ENCODE peak calls at places on chromosomes 1 and 21, in five cellular contexts. O, D, V, U and N are unnamed samples.

GRCh38 chr1:8244304-8244703 is 73.6 kb upstream of the SLC45A1 start:
- DNase-seq in D (no peak), V (no peak), U (no peak), O (no peak), N (no peak)

GRCh38 chr1:85320371-85321131 is 44.1 kb upstream of the BCL10 start:
- DNase-seq in O (no peak), V (no peak), D (no peak), U (no peak), N (no peak)

GRCh38 chr21:31493350-31493880 is 149.4 kb upstream of the TIAM1 start:
- DNase-seq in U (no peak), V (no peak), O (no peak), D (no peak), N (no peak)

GRCh38 chr1:3463891-3464648 is 9.6 kb downstream of the ARHGEF16 start:
- DNase-seq in V (no peak), O (no peak), U (no peak), D (no peak), N (no peak)

GRCh38 chr1:211639500-211640361 is 35.7 kb downstream of the NEK2 start:
- DNase-seq in D (no peak), O (no peak), U (no peak), V (no peak), N (no peak)

GRCh38 chr1:37149296-37149695 is 115.0 kb upstream of the GRIK3 start:
- DNase-seq in D (no peak), U (no peak), V (no peak), O (no peak), N (no peak)

GRCh38 chr1:7190261-7190660 is 405.0 kb downstream of the CAMTA1 start:
- DNase-seq in V (no peak), O (no peak), D (no peak), U (no peak), N (no peak)

GRCh38 chr1:165697881-165698842 is at the start of gene ALDH9A1:
- DNase-seq in O (peak), V (peak), U (peak), D (peak), N (peak)

GRCh38 chr1:200409761-200410565 is at the start of gene ZNF281:
- DNase-seq in V (peak), O (peak), D (peak), U (peak), N (peak)

GRCh38 chr1:158177705-158178450 is 2.8 kb upstream of the CD1D start:
- DNase-seq in D (no peak), O (peak), U (peak), V (peak), N (peak)

GRCh38 chr1:189149547-189150375 is 1327.9 kb downstream of the BRINP3 start:
- DNase-seq in V (peak), U (peak), D (no peak), O (no peak), N (no peak)

GRCh38 chr1:226814751-226815496 is 55.5 kb upstream of the PSEN2 start:
- DNase-seq in D (no peak), V (no peak), U (no peak), O (no peak), N (no peak)

GRCh38 chr1:183238071-183238470 is 52.0 kb downstream of the LAMC2 start:
- DNase-seq in D (no peak), V (no peak), U (no peak), O (no peak), N (no peak)

GRCh38 chr21:31967334-31967733 is 94.5 kb downstream of the HUNK start:
- DNase-seq in D (no peak), V (no peak), U (no peak), O (no peak), N (no peak)

GRCh38 chr1:83095570-83095969 is 903.4 kb downstream of the TTLL7 start:
- DNase-seq in U (no peak), D (no peak), O (no peak), V (no peak), N (no peak)

GRCh38 chr1:59500970-59501742 is 204.3 kb downstream of the FGGY start:
- DNase-seq in V (no peak), O (no peak), U (no peak), D (no peak), N (no peak)

GRCh38 chr1:228374711-228375577 is 31.7 kb downstream of the TRIM11 start:
- DNase-seq in U (no peak), D (no peak), V (no peak), O (no peak), N (no peak)

GRCh38 chr1:158054721-158055120 is 61.3 kb downstream of the KIRREL1 start:
- DNase-seq in D (no peak), O (no peak), V (no peak), U (no peak), N (no peak)

DNA sequence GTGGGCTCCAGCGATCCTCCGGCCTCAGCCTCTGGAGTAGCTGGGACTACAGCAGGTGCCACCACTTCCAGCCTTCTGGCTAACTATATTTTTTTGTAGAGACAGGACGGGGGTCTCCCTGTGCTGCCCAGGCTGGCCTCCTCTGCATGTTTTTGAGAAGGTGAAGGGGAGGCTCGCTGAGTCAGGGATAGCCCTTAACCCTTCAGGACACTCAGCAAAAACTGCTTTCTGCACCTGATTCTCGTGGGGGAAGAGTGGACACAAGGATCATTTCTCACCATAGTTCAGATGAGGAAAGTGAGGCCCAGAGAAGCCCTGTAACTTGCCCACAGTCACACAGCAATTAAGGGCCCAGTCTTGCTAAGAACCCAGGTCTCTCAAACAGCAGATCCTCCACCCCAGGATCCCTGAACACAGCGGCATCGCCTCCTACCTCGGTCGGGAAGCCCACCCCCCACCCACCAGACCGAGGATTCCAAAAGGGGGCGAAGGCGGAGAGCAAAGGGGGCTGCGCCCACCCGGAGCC is 1.3 kb downstream of the FGR start:
- DNase-seq in V (no peak), D (no peak), O (no peak), U (no peak), N (no peak)
- H3K27ac ChIP-seq in V (no peak), D (peak), O (no peak), U (no peak), N (no peak)

DNA sequence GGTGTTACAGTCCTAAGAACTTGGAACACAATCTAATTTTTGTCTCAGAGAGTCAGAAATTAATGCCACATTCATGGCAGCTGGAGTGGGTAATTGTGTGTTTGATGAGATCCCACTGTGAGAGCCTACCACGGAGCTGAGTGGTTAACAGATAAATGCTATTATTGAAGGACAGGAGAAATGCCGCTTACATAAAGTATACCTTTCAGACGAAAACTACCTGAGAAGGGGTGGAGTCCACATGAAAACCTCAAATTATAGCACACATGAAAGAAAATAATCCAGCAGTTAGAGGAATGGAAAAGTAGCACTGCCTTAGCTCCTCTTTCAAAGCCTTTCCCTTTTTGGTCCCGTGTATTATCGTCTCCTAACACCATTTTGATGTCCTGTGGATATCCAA is 133.0 kb downstream of the BACH1 start:
- DNase-seq in V (no peak), U (no peak), D (no peak), O (no peak), N (no peak)
- H3K9ac ChIP-seq in V (no peak), U (no peak), D (no peak), O (no peak), N (no peak)

GRCh38 chr1:155247667-155248563 is 7.4 kb downstream of the ENTREP3 start:
- DNase-seq in O (no peak), V (no peak), D (no peak), U (no peak), N (no peak)

GRCh38 chr1:155242805-155243358 is 12.4 kb downstream of the ENTREP3 start:
- DNase-seq in O (no peak), U (no peak), V (no peak), D (no peak), N (no peak)

GRCh38 chr1:155244368-155245162 is 10.7 kb downstream of the ENTREP3 start:
- DNase-seq in V (peak), D (peak), O (peak), U (peak), N (peak)

GRCh38 chr1:155241851-155242264 is 13.4 kb downstream of the ENTREP3 start:
- DNase-seq in O (no peak), D (no peak), V (no peak), U (no peak), N (no peak)

GRCh38 chr1:155245163-155245524 is 10.1 kb downstream of the ENTREP3 start:
- DNase-seq in D (no peak), O (no peak), V (no peak), U (no peak), N (no peak)
- H3K27ac ChIP-seq in D (peak), O (peak), V (peak), U (peak), N (peak)

GRCh38 chr1:24321712-24322635 is 2.8 kb downstream of the GRHL3 start:
- DNase-seq in D (no peak), O (no peak), U (peak), V (peak), N (peak)
- H3K9ac ChIP-seq in D (peak), O (no peak), U (no peak), V (no peak), N (peak)

DNA sequence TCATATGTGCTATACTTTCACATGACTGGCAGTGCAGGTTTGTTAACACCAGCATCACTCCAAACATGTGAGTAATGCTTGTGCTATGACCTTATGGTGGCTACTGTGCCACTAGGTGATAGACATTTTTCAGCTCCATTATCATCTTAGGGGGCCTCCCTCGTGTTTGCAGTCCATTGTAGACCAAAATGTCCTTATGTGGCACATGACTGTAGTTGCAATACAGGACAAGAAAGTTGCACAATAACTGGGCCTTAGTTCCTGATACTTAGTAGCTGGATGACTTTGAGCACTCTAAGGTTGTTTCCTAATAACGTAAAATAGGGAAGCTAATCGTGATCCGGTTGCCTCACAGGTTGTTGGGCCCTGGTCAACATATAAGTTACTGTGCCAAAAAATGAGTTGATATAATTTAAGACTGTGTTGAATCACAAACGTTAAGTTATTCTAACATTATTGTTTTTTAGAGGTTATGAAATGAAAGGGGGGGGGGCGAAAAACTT is 511 bp upstream of the SNX27 start:
- DNase-seq in O (no peak), U (no peak), V (no peak), D (no peak), N (peak)
- H3K27ac ChIP-seq in O (peak), U (no peak), V (no peak), D (no peak), N (no peak)

GRCh38 chr1:115419571-115419970 is 81.5 kb upstream of the NGF start:
- DNase-seq in D (no peak), O (no peak), V (no peak), U (no peak), N (no peak)
- H3K9ac ChIP-seq in D (no peak), O (no peak), V (no peak), U (no peak), N (no peak)

GRCh38 chr1:191145834-191146233 is 668.2 kb upstream of the BRINP3 start:
- DNase-seq in O (no peak), U (no peak), V (no peak), D (no peak), N (no peak)
- H3K27ac ChIP-seq in O (no peak), U (no peak), V (no peak), D (no peak), N (no peak)

GRCh38 chr1:153627797-153628626 is at the start of gene S100A1:
- DNase-seq in V (no peak), U (no peak), D (no peak), O (no peak), N (no peak)
- H3K9ac ChIP-seq in V (peak), U (no peak), D (peak), O (no peak), N (peak)

GRCh38 chr1:237181731-237182317 is 139.8 kb downstream of the RYR2 start:
- DNase-seq in U (no peak), V (no peak), O (no peak), D (no peak), N (no peak)
- H3K27ac ChIP-seq in U (no peak), V (no peak), O (no peak), D (no peak), N (no peak)

GRCh38 chr1:162552684-162553252 is 8.8 kb upstream of the UAP1 start:
- DNase-seq in D (no peak), U (no peak), V (no peak), O (no peak), N (no peak)

GRCh38 chr1:162550925-162551324 is 10.6 kb upstream of the UAP1 start:
- DNase-seq in U (no peak), D (no peak), O (no peak), V (no peak), N (no peak)

GRCh38 chr1:162557536-162557935 is 4.0 kb upstream of the UAP1 start:
- DNase-seq in D (no peak), U (no peak), V (no peak), O (no peak), N (no peak)

GRCh38 chr1:162551969-162552683 is 9.4 kb upstream of the UAP1 start:
- DNase-seq in O (no peak), V (no peak), D (no peak), U (no peak), N (no peak)

GRCh38 chr1:162554258-162554657 is 7.3 kb upstream of the UAP1 start:
- DNase-seq in O (no peak), U (no peak), D (no peak), V (no peak), N (no peak)
- H3K9ac ChIP-seq in O (no peak), U (no peak), D (no peak), V (no peak), N (no peak)